ENCODE peak calls at places on chromosomes 4 and X, in six cellular contexts. U is ELR, S is H7, J is left ventricle myocardium inferior, R is fibroblast of lung, K is HT-29. H is an unnamed sample.

GRCh38 chrX:77793950-77794349 is 7.9 kb upstream of the ATRX start:
- DNase-seq in U (no peak), J (no peak), R (no peak), S (no peak), K (no peak), H (no peak)

GRCh38 chr4:109441858-109442480 is 8.4 kb downstream of the SEC24B start:
- DNase-seq in S (no peak), J (no peak), R (no peak), U (peak), K (no peak), H (peak)

GRCh38 chrX:394830-395229 is 8.1 kb upstream of the PPP2R3B start:
- DNase-seq in K (no peak), J (no peak), U (no peak), S (no peak), R (no peak), H (no peak)

GRCh38 chr4:83358410-83358809 is 23.8 kb upstream of the HPSE start:
- DNase-seq in J (no peak), U (peak), R (peak), K (no peak), S (no peak), H (peak)

GRCh38 chrX:136635235-136635634 is 12.7 kb upstream of the CD40LG start:
- DNase-seq in U (no peak), S (no peak), R (no peak), K (no peak), J (no peak), H (no peak)

GRCh38 chr4:138588501-138588900 is 346.4 kb upstream of the SLC7A11 start:
- DNase-seq in S (no peak), J (no peak), R (no peak), K (no peak), U (no peak), H (no peak)

GRCh38 chrX:49165901-49166881 is 3.6 kb downstream of the MAGIX start:
- DNase-seq in U (peak), S (peak), J (peak), R (peak), K (peak), H (peak)

GRCh38 chrX:50691820-50692219 is 122.2 kb downstream of the SHROOM4 start:
- DNase-seq in R (peak), U (peak), S (peak), K (peak), J (no peak), H (peak)

GRCh38 chr4:78414116-78414515 is 137.5 kb upstream of the ANXA3 start:
- DNase-seq in K (no peak), U (no peak), R (peak), S (no peak), J (no peak), H (no peak)

GRCh38 chrX:86805241-86805640 is 657.0 kb downstream of the DACH2 start:
- DNase-seq in U (no peak), K (no peak), R (no peak), J (no peak), S (no peak), H (no peak)